ENCODE peak calls at places on chromosome 2, in six cellular contexts. O is non-pigmented ciliary epithelial cell; B is AG20443; R is H7; H is mucosa of descending colon; W is activated naive CD4-positive, alpha-beta T cell. M is an unnamed sample.
A peak's percentile ranks its signal among the peaks of the same experiment; 100 is the strongest.

GRCh38 chr2:88709117-88709739 is 17.8 kb downstream of the RPIA start:
- DNase-seq in O (no peak), B (peak; percentile 45), R (no peak), H (no peak), W (no peak), M (no peak)

GRCh38 chr2:3229221-3229620 is 148.4 kb downstream of the EIPR1 start:
- DNase-seq in O (no peak), B (no peak), R (no peak), H (no peak), W (no peak), M (no peak)

GRCh38 chr2:72625359-72625758 is 200.5 kb downstream of the EXOC6B start:
- DNase-seq in O (no peak), B (no peak), R (no peak), H (no peak), W (no peak), M (no peak)

GRCh38 chr2:67997528-67998267 is 65.1 kb downstream of the C1D start:
- DNase-seq in O (peak; percentile 35), B (peak; percentile 50), R (no peak), H (no peak), W (no peak), M (no peak)

GRCh38 chr2:238496756-238497609 is 70.3 kb downstream of the ASB1 start:
- DNase-seq in O (no peak), B (peak; percentile 3), R (no peak), H (no peak), W (no peak), M (no peak)

GRCh38 chr2:65413106-65413505 is 19.3 kb downstream of the SPRED2 start:
- DNase-seq in O (no peak), B (no peak), R (no peak), H (no peak), W (no peak), M (no peak)

GRCh38 chr2:230425377-230425776 is 9.4 kb downstream of the SP100 start:
- DNase-seq in O (no peak), B (no peak), R (no peak), H (no peak), W (no peak), M (no peak)

GRCh38 chr2:233801357-233802131 is 23.4 kb downstream of the MROH2A start:
- DNase-seq in O (peak; percentile 6), B (no peak), R (peak; percentile 8), H (no peak), W (no peak), M (no peak)

GRCh38 chr2:74399785-74400184 is 19.7 kb upstream of the DCTN1 start:
- DNase-seq in O (no peak), B (peak; percentile 52), R (no peak), H (no peak), W (no peak), M (peak; percentile 24)

GRCh38 chr2:11399113-11399762 is 54.8 kb upstream of the ROCK2 start:
- DNase-seq in O (no peak), B (no peak), R (no peak), H (no peak), W (no peak), M (no peak)

GRCh38 chr2:72745679-72746368 is 80.0 kb downstream of the EXOC6B start:
- DNase-seq in O (peak; percentile 36), B (peak; percentile 45), R (peak; percentile 12), H (peak; percentile 50), W (no peak), M (peak; percentile 18)

GRCh38 chr2:11663427-11663826 is 6.6 kb downstream of the NTSR2 start:
- DNase-seq in O (no peak), B (no peak), R (no peak), H (no peak), W (no peak), M (no peak)

GRCh38 chr2:233976690-233977294 is 59.6 kb downstream of the TRPM8 start:
- DNase-seq in O (peak; percentile 45), B (peak; percentile 65), R (peak; percentile 66), H (peak; percentile 33), W (no peak), M (peak; percentile 1)

GRCh38 chr2:3647831-3648651 is 10.0 kb upstream of the ALLC start:
- DNase-seq in O (no peak), B (no peak), R (no peak), H (no peak), W (no peak), M (no peak)

GRCh38 chr2:234005126-234005525 is 45.4 kb upstream of the SPP2 start:
- DNase-seq in O (no peak), B (no peak), R (no peak), H (no peak), W (no peak), M (no peak)

GRCh38 chr2:23588106-23588505 is 203.1 kb downstream of the KLHL29 start:
- DNase-seq in O (no peak), B (no peak), R (peak; percentile 44), H (no peak), W (no peak), M (no peak)

GRCh38 chr2:237689569-237690131 is 62.3 kb downstream of the LRRFIP1 start:
- DNase-seq in O (no peak), B (no peak), R (no peak), H (peak; percentile 79), W (no peak), M (no peak)

GRCh38 chr2:43038034-43038719 is 188.2 kb downstream of the ZFP36L2 start:
- DNase-seq in O (no peak), B (peak; percentile 57), R (no peak), H (no peak), W (no peak), M (no peak)

GRCh38 chr2:235723811-235724465 is 230.1 kb downstream of the AGAP1 start:
- DNase-seq in O (no peak), B (no peak), R (no peak), H (no peak), W (no peak), M (no peak)

GRCh38 chr2:98278074-98278473 is 68.2 kb upstream of the CNGA3 start:
- DNase-seq in O (no peak), B (no peak), R (no peak), H (no peak), W (no peak), M (no peak)

GRCh38 chr2:47833516-47833968 is 50.6 kb downstream of the MSH6 start:
- DNase-seq in O (no peak), B (no peak), R (no peak), H (no peak), W (no peak), M (no peak)

GRCh38 chr2:2788076-2788475 is 457.0 kb upstream of the MYT1L start:
- DNase-seq in O (no peak), B (no peak), R (peak; percentile 89), H (no peak), W (no peak), M (no peak)

GRCh38 chr2:216632952-216633615 is at the start of gene IGFBP2:
- DNase-seq in O (no peak), B (peak; percentile 40), R (peak; percentile 97), H (peak; percentile 47), W (no peak), M (peak; percentile 15)

GRCh38 chr2:66437055-66437454 is 2.1 kb downstream of the MEIS1 start:
- DNase-seq in O (no peak), B (no peak), R (no peak), H (no peak), W (no peak), M (no peak)

GRCh38 chr2:157572725-157573124 is 55.9 kb downstream of the ACVR1C start:
- DNase-seq in O (no peak), B (peak; percentile 11), R (peak; percentile 51), H (no peak), W (no peak), M (no peak)

GRCh38 chr2:150266931-150267330 is 220.5 kb downstream of the RND3 start:
- DNase-seq in O (no peak), B (no peak), R (no peak), H (no peak), W (no peak), M (no peak)

GRCh38 chr2:193980599-193980998 is 1676.4 kb upstream of the SLC39A10 start:
- DNase-seq in O (no peak), B (no peak), R (no peak), H (no peak), W (no peak), M (no peak)

GRCh38 chr2:84855730-84856129 is 25.2 kb downstream of the TRABD2A start:
- DNase-seq in O (no peak), B (no peak), R (peak; percentile 70), H (no peak), W (no peak), M (no peak)

GRCh38 chr2:205775091-205775876 is 93.0 kb downstream of the NRP2 start:
- DNase-seq in O (no peak), B (no peak), R (no peak), H (no peak), W (no peak), M (no peak)

GRCh38 chr2:140624188-140624587 is 1506.6 kb downstream of the LRP1B start:
- DNase-seq in O (no peak), B (no peak), R (no peak), H (no peak), W (no peak), M (no peak)

GRCh38 chr2:1824202-1824905 is 80.0 kb upstream of the PXDN start:
- DNase-seq in O (no peak), B (peak; percentile 51), R (peak; percentile 62), H (no peak), W (no peak), M (no peak)

GRCh38 chr2:241316825-241317224 is 1.1 kb downstream of the SEPTIN2 start:
- DNase-seq in O (no peak), B (no peak), R (no peak), H (peak; percentile 25), W (no peak), M (no peak)

GRCh38 chr2:128783896-128784295 is 465.2 kb upstream of the HS6ST1 start:
- DNase-seq in O (no peak), B (no peak), R (peak; percentile 18), H (no peak), W (no peak), M (no peak)

GRCh38 chr2:38509322-38509946 is 93.3 kb downstream of the HNRNPLL start:
- DNase-seq in O (peak; percentile 28), B (peak; percentile 43), R (no peak), H (no peak), W (no peak), M (no peak)

GRCh38 chr2:196389670-196390069 is 218.3 kb upstream of the STK17B start:
- DNase-seq in O (no peak), B (peak; percentile 35), R (no peak), H (no peak), W (no peak), M (no peak)

GRCh38 chr2:180012523-180012922 is 5.4 kb upstream of the CWC22 start:
- DNase-seq in O (peak; percentile 66), B (peak; percentile 56), R (no peak), H (no peak), W (no peak), M (no peak)